ENCODE peak calls at places on chromosomes 12 and 14, in four cellular contexts. C is GM12878, D is HepG2, G is K562. Y is an unnamed sample.

GRCh38 chr12:62263956-62264355 is 3.8 kb downstream of the USP15 start:
- DNase-seq in C (no peak), D (no peak), G (no peak), Y (no peak)

GRCh38 chr14:58072288-58073071 is 79.5 kb downstream of the ARMH4 start:
- DNase-seq in C (peak; percentile 13), D (peak; percentile 56), G (peak; percentile 52), Y (peak; percentile 65)

GRCh38 chr12:57940052-57940914 is 1.1 kb upstream of the ATP23 start:
- DNase-seq in C (no peak), D (no peak), G (peak; percentile 18), Y (no peak)

GRCh38 chr12:89166525-89166934 is 185.8 kb downstream of the DUSP6 start:
- DNase-seq in C (peak; percentile 43), D (no peak), G (no peak), Y (no peak)

GRCh38 chr14:55628426-55628825 is 48.4 kb downstream of the KTN1 start:
- DNase-seq in C (no peak), D (no peak), G (no peak), Y (no peak)

GRCh38 chr14:89378119-89378518 is 38.9 kb downstream of the FOXN3 start:
- DNase-seq in C (no peak), D (no peak), G (no peak), Y (no peak)

GRCh38 chr14:80973918-80974317 is 18.5 kb downstream of the TSHR start:
- DNase-seq in C (no peak), D (no peak), G (no peak), Y (no peak)

GRCh38 chr12:630656-631632 is 32.3 kb downstream of the NINJ2 start:
- DNase-seq in C (no peak), D (no peak), G (no peak), Y (peak; percentile 69)

GRCh38 chr12:85468356-85469157 is 188.5 kb downstream of the ALX1 start:
- DNase-seq in C (peak; percentile 23), D (peak; percentile 25), G (no peak), Y (no peak)

GRCh38 chr12:98532687-98533304 is 17.4 kb downstream of the TMPO start:
- DNase-seq in C (no peak), D (peak; percentile 59), G (peak; percentile 46), Y (no peak)

GRCh38 chr14:72017290-72017689 is 85.1 kb downstream of the RGS6 start:
- DNase-seq in C (no peak), D (no peak), G (no peak), Y (no peak)

GRCh38 chr12:7642876-7643309 is 22.8 kb downstream of the APOBEC1 start:
- DNase-seq in C (no peak), D (peak; percentile 15), G (no peak), Y (no peak)

GRCh38 chr12:118330421-118331018 is 42.2 kb downstream of the TAOK3 start:
- DNase-seq in C (no peak), D (no peak), G (peak; percentile 50), Y (no peak)

GRCh38 chr14:89794096-89794495 is 160.4 kb downstream of the EFCAB11 start:
- DNase-seq in C (no peak), D (no peak), G (no peak), Y (no peak)

GRCh38 chr12:30874455-30875313 is 51.9 kb upstream of the TSPAN11 start:
- DNase-seq in C (no peak), D (no peak), G (no peak), Y (no peak)

GRCh38 chr14:74955229-74955999 is at the start of gene PGF:
- DNase-seq in C (no peak), D (no peak), G (peak; percentile 76), Y (peak; percentile 89)

GRCh38 chr14:50839048-50839447 is 8.1 kb upstream of the NIN start:
- DNase-seq in C (no peak), D (peak; percentile 87), G (no peak), Y (no peak)

GRCh38 chr14:96373538-96373937 is 10.2 kb downstream of the GSKIP start:
- DNase-seq in C (no peak), D (no peak), G (no peak), Y (no peak)

GRCh38 chr12:121534495-121535148 is 46.2 kb downstream of the KDM2B start:
- DNase-seq in C (no peak), D (no peak), G (no peak), Y (peak; percentile 54)

GRCh38 chr12:110342157-110342556 is 61.1 kb downstream of the ATP2A2 start:
- DNase-seq in C (no peak), D (no peak), G (no peak), Y (no peak)

GRCh38 chr12:85036241-85036707 is at the start of the genes LRRIQ1 and TSPAN19:
- DNase-seq in C (peak; percentile 27), D (peak; percentile 54), G (peak; percentile 4), Y (peak; percentile 86)

GRCh38 chr12:11834104-11834812 is 184.8 kb downstream of the ETV6 start:
- DNase-seq in C (no peak), D (no peak), G (no peak), Y (no peak)

GRCh38 chr12:5072326-5072725 is 28.6 kb downstream of the KCNA5 start:
- DNase-seq in C (no peak), D (no peak), G (no peak), Y (no peak)

GRCh38 chr12:56833780-56834179 is 70.7 kb downstream of the HSD17B6 start:
- DNase-seq in C (no peak), D (no peak), G (no peak), Y (no peak)

DNA sequence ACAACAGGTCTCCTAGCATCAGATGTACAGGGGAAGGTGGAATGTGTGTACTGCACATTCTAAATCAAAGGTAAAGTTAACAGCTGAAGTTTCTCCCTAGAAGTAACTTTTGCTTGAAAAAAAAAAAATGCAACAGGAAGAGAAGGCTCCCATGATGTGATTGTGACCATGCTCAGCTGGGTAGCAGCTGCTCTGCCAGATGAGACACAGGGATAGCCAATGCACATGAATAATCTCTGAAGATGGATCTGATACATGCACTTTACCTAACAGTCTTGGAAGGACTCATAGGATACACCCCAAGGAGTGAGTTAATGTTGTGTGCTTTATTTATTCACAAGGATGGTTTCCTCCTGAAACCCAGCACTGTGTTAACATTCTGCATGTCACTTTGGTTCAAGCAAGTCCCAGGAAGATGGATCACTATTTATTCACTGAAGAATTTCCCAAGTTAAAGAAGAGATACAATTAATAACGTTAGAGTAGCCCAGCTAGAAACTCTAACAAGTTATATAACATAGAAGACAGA is 46.5 kb downstream of the NDUFA12 start:
- DNase-seq in C (no peak), D (no peak), G (no peak), Y (no peak)
- TF ChIP-seq CBX5 in C (no peak), D (no peak), G (no peak), Y (no peak)

GRCh38 chr14:59342516-59343484 is 122.4 kb downstream of the GPR135 start:
- DNase-seq in C (no peak), D (no peak), G (no peak), Y (no peak)
- H3K4me1 ChIP-seq in C (no peaks in the 10 kb centered on the region), D (peaks cover 11% of the 10 kb centered on the region), G (no peaks in the 10 kb centered on the region), Y (no peaks in the 10 kb centered on the region)

GRCh38 chr14:34124585-34124984 is 173.7 kb upstream of the EGLN3 start:
- DNase-seq in C (no peak), D (no peak), G (no peak), Y (no peak)
- TF ChIP-seq CBX5 in C (no peak), D (no peak), G (no peak), Y (no peak)

GRCh38 chr12:104352106-104352713 is 48.7 kb downstream of the EID3 start:
- DNase-seq in C (no peak), D (no peak), G (no peak), Y (peak; percentile 29)
- H3K4me1 ChIP-seq in C (peaks cover 9% of the 10 kb centered on the region), D (peaks cover 6% of the 10 kb centered on the region), G (no peaks in the 10 kb centered on the region), Y (peaks cover 7% of the 10 kb centered on the region)

GRCh38 chr12:28611115-28611435 is 420.8 kb downstream of the CCDC91 start:
- DNase-seq in C (no peak), D (no peak), G (no peak), Y (no peak)
- TF ChIP-seq CBX5 in C (no peak), D (no peak), G (no peak), Y (no peak)

GRCh38 chr14:87065366-87065765 is 927.6 kb downstream of the GALC start:
- DNase-seq in C (no peak), D (no peak), G (no peak), Y (no peak)

GRCh38 chr14:87063181-87063580 is 929.8 kb downstream of the GALC start:
- DNase-seq in C (no peak), D (no peak), G (no peak), Y (no peak)

GRCh38 chr14:87067061-87067460 is 925.9 kb downstream of the GALC start:
- DNase-seq in C (no peak), D (no peak), G (no peak), Y (no peak)

GRCh38 chr14:87066221-87066817 is 926.7 kb downstream of the GALC start:
- DNase-seq in C (no peak), D (peak; percentile 3), G (no peak), Y (no peak)

GRCh38 chr14:87067597-87067996 is 925.4 kb downstream of the GALC start:
- DNase-seq in C (no peak), D (no peak), G (no peak), Y (no peak)
- H3K4me1 ChIP-seq in C (no peaks in the 10 kb centered on the region), D (no peaks in the 10 kb centered on the region), G (no peaks in the 10 kb centered on the region), Y (no peaks in the 10 kb centered on the region)

DNA sequence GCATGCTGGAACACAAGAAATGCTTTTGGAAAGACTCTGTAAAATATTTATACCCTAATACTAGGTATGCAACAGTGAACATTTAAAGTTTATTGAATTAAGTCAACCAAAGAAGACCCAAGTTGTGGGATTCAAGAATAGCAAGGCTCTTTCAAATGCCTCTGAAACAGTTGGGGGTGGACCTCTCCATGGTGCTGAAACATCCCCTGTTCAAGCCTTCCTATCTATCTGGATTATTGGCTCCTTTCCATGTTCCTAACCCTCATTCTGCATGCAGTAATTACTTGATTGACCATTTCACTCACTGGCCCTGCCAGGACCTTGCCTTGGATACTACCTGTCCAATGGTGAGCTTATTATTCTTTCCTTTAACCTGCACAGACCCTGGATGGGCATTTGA is 349.7 kb downstream of the NRXN3 start:
- DNase-seq in C (no peak), D (peak; percentile 4), G (peak; percentile 20), Y (peak; percentile 31)
- TF ChIP-seq CBX5 in C (no peak), D (no peak), G (no peak), Y (no peak)